ENCODE peak calls at places on chromosomes 4 and X, in seven cellular contexts. K is small intestine; F is CD8-positive, alpha-beta memory T cell; Y is AG04450; M is neural progenitor cell; I is psoas muscle; R is GM23248. L is an unnamed sample.

GRCh38 chr4:78293841-78294301 is 236.7 kb downstream of the FRAS1 start:
- DNase-seq in K (no peak), F (no peak), Y (peak), M (peak), I (no peak), R (peak), L (no peak)

GRCh38 chr4:142875117-142875516 is 29.0 kb upstream of the INPP4B start:
- DNase-seq in K (no peak), F (no peak), Y (no peak), M (peak), I (no peak), R (no peak), L (no peak)

GRCh38 chr4:613126-613525 is 12.2 kb upstream of the PDE6B start:
- DNase-seq in K (no peak), F (no peak), Y (no peak), M (no peak), I (no peak), R (no peak), L (peak)

GRCh38 chr4:168765726-168766125 is 244.3 kb downstream of the CBR4 start:
- DNase-seq in K (peak), F (no peak), Y (no peak), M (no peak), I (no peak), R (peak), L (no peak)

GRCh38 chrX:25015486-25016360 is at the start of gene ARX:
- DNase-seq in K (peak), F (no peak), Y (peak), M (peak), I (peak), R (peak), L (no peak)

GRCh38 chr4:116925900-116926457 is 159.4 kb downstream of the TRAM1L1 start:
- DNase-seq in K (no peak), F (no peak), Y (no peak), M (peak), I (peak), R (no peak), L (no peak)

GRCh38 chrX:76420237-76420636 is 7.3 kb upstream of the MAGEE1 start:
- DNase-seq in K (no peak), F (no peak), Y (no peak), M (no peak), I (no peak), R (peak), L (no peak)

GRCh38 chrX:11665144-11666040 is at the start of gene ARHGAP6:
- DNase-seq in K (no peak), F (no peak), Y (no peak), M (peak), I (peak), R (peak), L (no peak)

GRCh38 chr4:76212851-76213414 is 691 bp downstream of the SCARB2 start:
- DNase-seq in K (peak), F (peak), Y (no peak), M (peak), I (no peak), R (peak), L (no peak)

GRCh38 chr4:183747931-183748664 is 89.0 kb downstream of the TRAPPC11 start:
- DNase-seq in K (peak), F (no peak), Y (no peak), M (no peak), I (no peak), R (no peak), L (no peak)

GRCh38 chrX:129462707-129463106 is 60.6 kb downstream of the SMARCA1 start:
- DNase-seq in K (no peak), F (no peak), Y (no peak), M (no peak), I (no peak), R (peak), L (no peak)

GRCh38 chr4:175339100-175339707 is 421.0 kb downstream of the ADAM29 start:
- DNase-seq in K (no peak), F (no peak), Y (no peak), M (no peak), I (no peak), R (peak), L (no peak)

GRCh38 chrX:21847342-21847741 is 7.9 kb downstream of the MBTPS2 start:
- DNase-seq in K (no peak), F (no peak), Y (no peak), M (no peak), I (no peak), R (no peak), L (no peak)

GRCh38 chrX:135421537-135421931 is 210 bp upstream of the SMIM10L2A start:
- DNase-seq in K (peak), F (peak), Y (peak), M (peak), I (peak), R (peak), L (peak)

GRCh38 chr4:72430050-72430449 is 139.0 kb downstream of the ADAMTS3 start:
- DNase-seq in K (peak), F (no peak), Y (no peak), M (no peak), I (no peak), R (peak), L (no peak)

GRCh38 chr4:177442623-177443155 is 452 bp upstream of the AGA start:
- DNase-seq in K (peak), F (no peak), Y (no peak), M (no peak), I (no peak), R (peak), L (no peak)

DNA sequence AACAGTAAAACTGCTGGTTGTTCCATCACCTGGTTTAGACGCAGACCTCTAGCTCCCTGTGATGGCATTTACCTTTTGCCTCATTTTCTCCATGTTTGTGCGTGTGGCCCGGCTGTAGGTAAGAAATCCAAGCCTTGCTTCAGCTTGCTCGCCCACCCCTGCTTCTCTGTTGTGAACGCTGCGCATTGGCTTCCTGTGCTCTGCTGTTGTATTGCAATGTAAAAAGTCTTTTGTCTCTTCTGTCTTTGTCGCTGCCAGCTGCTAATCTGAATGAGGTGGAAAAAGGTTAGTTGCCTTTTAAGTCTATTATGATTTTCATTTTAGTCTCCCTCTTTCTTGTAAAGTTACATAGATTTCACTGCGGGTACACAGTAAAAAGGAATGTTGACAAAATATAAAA is 127.3 kb upstream of the PACRGL start:
- DNase-seq in K (no peak), F (no peak), Y (no peak), M (peak), I (no peak), R (no peak), L (no peak)
- H3K27ac ChIP-seq in K (no peak), F (no peak), Y (no peak), M (no peak), I (no peak), R (no peak), L (no peak)

GRCh38 chr4:40331092-40331824 is 3.9 kb upstream of the CHRNA9 start:
- DNase-seq in K (no peak), F (no peak), Y (no peak), M (no peak), I (no peak), R (no peak), L (no peak)

GRCh38 chr4:40331937-40332336 is 3.2 kb upstream of the CHRNA9 start:
- DNase-seq in K (no peak), F (no peak), Y (no peak), M (no peak), I (no peak), R (no peak), L (no peak)

GRCh38 chr4:40328383-40328782 is 6.8 kb upstream of the CHRNA9 start:
- DNase-seq in K (no peak), F (no peak), Y (no peak), M (no peak), I (no peak), R (no peak), L (no peak)

GRCh38 chr4:40329805-40330204 is 5.3 kb upstream of the CHRNA9 start:
- DNase-seq in K (no peak), F (no peak), Y (no peak), M (no peak), I (no peak), R (no peak), L (no peak)

DNA sequence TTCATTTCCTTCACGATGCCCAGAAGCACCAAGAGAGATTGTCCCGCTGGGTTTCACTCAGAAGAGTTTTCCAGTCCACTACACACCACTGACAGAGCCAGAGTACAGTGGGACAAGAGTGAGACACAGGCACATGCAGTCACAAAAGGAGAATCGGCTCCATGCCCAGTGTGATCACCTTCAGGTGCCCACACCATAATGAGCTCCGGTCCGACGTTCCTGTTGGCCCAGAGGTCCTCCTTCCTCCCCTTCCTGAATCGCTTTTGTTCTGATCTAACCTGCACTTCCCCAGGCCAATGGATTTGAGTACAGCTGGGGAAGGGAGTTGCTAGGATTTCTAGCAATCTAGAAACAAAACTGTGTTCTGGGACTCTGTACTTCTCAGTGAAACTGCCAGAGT is 4.6 kb upstream of the CHRNA9 start:
- DNase-seq in K (no peak), F (no peak), Y (no peak), M (no peak), I (no peak), R (no peak), L (no peak)
- H3K27ac ChIP-seq in K (no peak), F (no peak), Y (no peak), M (no peak), I (no peak), R (no peak), L (no peak)

DNA sequence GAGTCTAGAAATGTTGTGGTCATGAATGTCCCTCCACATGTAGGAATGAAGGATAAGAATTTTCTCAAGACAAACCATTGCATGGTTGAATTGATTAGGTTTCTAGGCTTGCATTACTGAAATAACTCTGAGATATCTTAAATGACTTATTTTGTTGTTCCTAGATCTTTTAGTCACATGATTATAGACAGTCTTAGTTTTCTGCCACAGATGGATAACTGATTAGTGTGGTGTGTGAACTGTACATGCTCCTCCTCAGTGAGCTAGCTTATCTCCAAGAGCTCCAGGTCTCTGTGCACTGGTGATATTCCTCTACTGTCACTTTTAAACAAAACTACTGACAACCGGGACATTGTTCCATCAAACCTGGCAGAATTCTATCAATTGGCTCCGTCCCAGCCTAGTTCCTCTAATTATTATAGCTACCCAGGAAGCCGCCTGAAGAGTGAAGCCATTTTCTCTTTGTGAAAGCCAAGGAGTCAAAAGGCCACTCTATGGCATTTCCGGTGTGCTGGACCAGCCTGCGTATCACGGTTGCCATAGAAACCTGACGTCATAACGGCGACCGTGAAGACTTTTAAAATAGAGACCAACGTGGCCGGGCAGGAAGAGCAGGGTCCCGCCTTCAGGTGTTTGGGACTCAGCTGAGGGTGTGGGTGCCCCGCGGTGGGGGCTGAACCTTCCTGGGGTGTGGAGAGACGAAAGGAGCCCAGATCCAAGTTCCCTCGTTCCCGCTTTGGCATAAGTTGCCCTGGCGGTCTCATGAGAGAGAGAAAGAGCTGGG is 28.1 kb downstream of the BEX3 start:
- DNase-seq in K (peak), F (peak), Y (peak), M (peak), I (peak), R (peak), L (no peak)
- H3K27ac ChIP-seq in K (no peak), F (no peak), Y (peak), M (no peak), I (no peak), R (peak), L (no peak)

GRCh38 chr4:140250989-140251552 is 97.1 kb upstream of the MAML3 start:
- DNase-seq in K (no peak), F (no peak), Y (no peak), M (no peak), I (no peak), R (peak), L (no peak)
- H3K27ac ChIP-seq in K (no peak), F (no peak), Y (no peak), M (no peak), I (peak), R (no peak), L (no peak)

GRCh38 chr4:13642163-13642562 is 14.6 kb upstream of the BOD1L1 start:
- DNase-seq in K (no peak), F (no peak), Y (no peak), M (no peak), I (no peak), R (peak), L (no peak)
- H3K27ac ChIP-seq in K (no peak), F (no peak), Y (no peak), M (no peak), I (no peak), R (no peak), L (no peak)

GRCh38 chr4:26024079-26024478 is 110.1 kb downstream of the SMIM20 start:
- DNase-seq in K (no peak), F (no peak), Y (no peak), M (no peak), I (no peak), R (no peak), L (no peak)

GRCh38 chr4:26021417-26022345 is 107.7 kb downstream of the SMIM20 start:
- DNase-seq in K (no peak), F (no peak), Y (no peak), M (no peak), I (no peak), R (peak), L (no peak)

GRCh38 chr4:26023191-26023972 is 109.4 kb downstream of the SMIM20 start:
- DNase-seq in K (no peak), F (no peak), Y (no peak), M (no peak), I (no peak), R (peak), L (no peak)

GRCh38 chr4:26020896-26021295 is 106.9 kb downstream of the SMIM20 start:
- DNase-seq in K (no peak), F (no peak), Y (peak), M (no peak), I (no peak), R (peak), L (no peak)

DNA sequence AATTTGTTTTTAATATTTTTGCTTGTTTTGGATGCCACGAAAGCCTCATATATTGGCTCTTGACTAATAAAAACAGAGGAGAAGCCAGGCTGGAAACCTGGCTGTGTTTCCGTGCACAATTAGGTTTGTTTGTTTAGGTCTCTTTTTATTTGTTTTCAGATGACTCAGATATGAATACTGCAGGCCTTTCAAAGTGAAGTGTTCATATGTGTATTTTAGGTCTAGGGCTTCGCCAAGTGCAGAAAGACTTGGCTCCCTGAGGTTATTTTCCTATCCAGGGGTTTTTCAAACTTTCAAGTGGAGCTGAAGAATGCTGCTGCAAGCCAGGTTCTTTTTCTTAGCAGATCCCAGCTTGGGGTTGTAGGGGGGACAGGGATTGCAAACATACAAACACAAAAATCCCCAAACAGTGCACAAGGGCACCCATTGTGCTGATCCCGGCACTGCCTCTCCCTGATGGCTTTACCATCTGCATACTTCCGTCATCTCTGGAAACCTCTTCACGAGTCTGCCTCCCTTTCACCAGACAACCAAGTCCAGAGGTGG is 108.4 kb downstream of the SMIM20 start:
- DNase-seq in K (peak), F (no peak), Y (peak), M (no peak), I (no peak), R (peak), L (no peak)
- H3K27ac ChIP-seq in K (no peak), F (no peak), Y (peak), M (no peak), I (no peak), R (peak), L (no peak)

DNA sequence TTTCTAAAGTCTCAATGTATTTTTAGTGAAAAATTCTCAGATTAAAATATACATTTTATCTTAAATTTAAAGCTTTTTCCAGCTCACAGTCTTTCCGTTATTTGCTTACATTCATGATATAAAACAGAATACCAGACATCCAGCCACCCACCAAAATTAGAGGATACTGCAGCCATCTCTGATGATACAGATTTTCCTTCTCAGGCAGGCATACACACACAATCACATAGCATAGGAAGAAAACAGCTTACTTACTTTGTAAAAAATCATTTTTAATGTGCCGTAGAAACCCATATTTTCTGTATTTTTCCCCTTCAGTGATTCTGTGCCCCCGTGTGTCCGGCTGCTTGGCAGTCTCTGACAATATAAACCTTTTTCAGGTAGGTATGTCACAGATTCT is 183.7 kb downstream of the FBXW7 start:
- DNase-seq in K (no peak), F (no peak), Y (no peak), M (no peak), I (no peak), R (peak), L (no peak)
- H3K27ac ChIP-seq in K (no peak), F (no peak), Y (peak), M (no peak), I (peak), R (peak), L (no peak)